ENCODE peak calls at places on chromosomes 5 and 9, in ten cellular contexts. One of them, this sample, is unnamed.
A peak's percentile ranks its signal among the peaks of the same experiment; 100 is the strongest.

GRCh38 chr9:131416509-131416908 is 22.6 kb downstream of the PRRC2B start:
- DNase-seq in neural progenitor cell: no peak
- DNase-seq in RWPE2: no peak
- DNase-seq in progenitor cell of endocrine pancreas: no peak
- DNase-seq in HepG2: no peak
- DNase-seq in cardiac fibroblast: no peak
- DNase-seq in GM12864: no peak
- DNase-seq in AG04449: no peak
- DNase-seq in sigmoid colon: no peak
- DNase-seq in endodermal cell: no peak
- DNase-seq in this sample: no peak

GRCh38 chr9:23821400-23822181 is 4.4 kb downstream of the ELAVL2 start:
- DNase-seq in HepG2: no peak
- DNase-seq in sigmoid colon: no peak
- DNase-seq in neural progenitor cell: peak; percentile 89
- DNase-seq in GM12864: no peak
- DNase-seq in cardiac fibroblast: no peak
- DNase-seq in progenitor cell of endocrine pancreas: peak; percentile 60
- DNase-seq in RWPE2: peak; percentile 70
- DNase-seq in AG04449: no peak
- DNase-seq in endodermal cell: peak; percentile 89
- DNase-seq in this sample: no peak

GRCh38 chr5:174106997-174107655 is 61.6 kb downstream of the NSG2 start:
- DNase-seq in cardiac fibroblast: no peak
- DNase-seq in endodermal cell: peak; percentile 59
- DNase-seq in sigmoid colon: no peak
- DNase-seq in RWPE2: no peak
- DNase-seq in GM12864: no peak
- DNase-seq in AG04449: no peak
- DNase-seq in HepG2: no peak
- DNase-seq in progenitor cell of endocrine pancreas: no peak
- DNase-seq in neural progenitor cell: peak; percentile 31
- DNase-seq in this sample: no peak

GRCh38 chr9:134699343-134699740 is 57.7 kb downstream of the COL5A1 start:
- DNase-seq in endodermal cell: no peak
- DNase-seq in GM12864: no peak
- DNase-seq in RWPE2: no peak
- DNase-seq in cardiac fibroblast: no peak
- DNase-seq in progenitor cell of endocrine pancreas: no peak
- DNase-seq in sigmoid colon: no peak
- DNase-seq in AG04449: no peak
- DNase-seq in neural progenitor cell: no peak
- DNase-seq in HepG2: no peak
- DNase-seq in this sample: no peak

GRCh38 chr9:92176068-92176799 is 61.0 kb upstream of the SPTLC1 start:
- DNase-seq in GM12864: no peak
- DNase-seq in cardiac fibroblast: peak; percentile 8
- DNase-seq in HepG2: no peak
- DNase-seq in RWPE2: no peak
- DNase-seq in sigmoid colon: no peak
- DNase-seq in neural progenitor cell: peak; percentile 27
- DNase-seq in AG04449: no peak
- DNase-seq in progenitor cell of endocrine pancreas: no peak
- DNase-seq in endodermal cell: peak; percentile 63
- DNase-seq in this sample: no peak

GRCh38 chr5:71811779-71812178 is 92.7 kb downstream of the CARTPT start:
- DNase-seq in cardiac fibroblast: no peak
- DNase-seq in endodermal cell: no peak
- DNase-seq in AG04449: no peak
- DNase-seq in sigmoid colon: no peak
- DNase-seq in GM12864: no peak
- DNase-seq in progenitor cell of endocrine pancreas: no peak
- DNase-seq in RWPE2: no peak
- DNase-seq in neural progenitor cell: no peak
- DNase-seq in HepG2: no peak
- DNase-seq in this sample: no peak

GRCh38 chr5:101782352-101783087 is 513.6 kb downstream of the SLCO4C1 start:
- DNase-seq in HepG2: no peak
- DNase-seq in AG04449: no peak
- DNase-seq in cardiac fibroblast: no peak
- DNase-seq in RWPE2: no peak
- DNase-seq in neural progenitor cell: peak; percentile 34
- DNase-seq in progenitor cell of endocrine pancreas: no peak
- DNase-seq in sigmoid colon: no peak
- DNase-seq in GM12864: no peak
- DNase-seq in endodermal cell: no peak
- DNase-seq in this sample: no peak

GRCh38 chr5:150410524-150411244 is 2.0 kb downstream of the CD74 start:
- DNase-seq in AG04449: no peak
- DNase-seq in RWPE2: no peak
- DNase-seq in sigmoid colon: peak; percentile 88
- DNase-seq in neural progenitor cell: peak; percentile 87
- DNase-seq in progenitor cell of endocrine pancreas: peak; percentile 29
- DNase-seq in endodermal cell: peak; percentile 81
- DNase-seq in GM12864: peak; percentile 64
- DNase-seq in cardiac fibroblast: peak; percentile 82
- DNase-seq in HepG2: peak; percentile 59
- DNase-seq in this sample: no peak

DNA sequence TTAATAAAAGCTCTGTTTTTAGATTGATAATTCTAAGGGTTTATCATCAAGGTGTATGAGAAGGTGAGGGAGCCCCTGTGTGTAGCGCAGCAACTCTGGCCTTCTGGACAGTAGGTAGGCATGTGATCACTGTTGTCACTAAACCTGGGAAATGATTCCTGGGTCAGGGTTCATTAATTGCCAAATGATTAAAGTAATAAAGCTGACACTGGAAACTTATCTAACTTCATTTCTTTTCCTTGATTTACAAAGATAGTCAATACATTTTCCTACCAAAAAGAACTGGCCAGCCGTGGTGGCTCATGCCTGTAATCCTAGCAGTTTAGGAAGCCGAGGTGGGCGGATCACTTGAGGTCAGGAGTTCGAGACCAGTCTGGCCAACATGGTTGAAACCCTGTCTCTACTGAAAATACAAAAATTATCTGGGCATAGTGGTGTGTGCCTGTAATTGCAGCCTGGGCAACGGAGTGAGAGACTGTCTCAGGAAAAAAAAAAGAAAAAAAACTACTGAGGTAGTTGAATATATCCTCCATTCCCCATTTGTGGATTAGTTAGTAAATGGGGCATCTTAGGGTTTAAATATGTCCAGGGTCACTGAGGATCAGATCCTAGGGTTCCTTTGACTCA is 2.4 kb downstream of the EHMT1 start:
- DNase-seq in GM12864: no peak
- DNase-seq in RWPE2: no peak
- DNase-seq in sigmoid colon: no peak
- DNase-seq in HepG2: no peak
- DNase-seq in endodermal cell: no peak
- DNase-seq in neural progenitor cell: no peak
- DNase-seq in progenitor cell of endocrine pancreas: no peak
- DNase-seq in cardiac fibroblast: peak; percentile 35
- DNase-seq in AG04449: no peak
- DNase-seq in this sample: no peak
- TF ChIP-seq CTCF in GM12864: peak; percentile 29
- TF ChIP-seq CTCF in RWPE2: no peak
- TF ChIP-seq CTCF in sigmoid colon: peak; percentile 17
- TF ChIP-seq CTCF in HepG2: no peak
- TF ChIP-seq CTCF in endodermal cell: peak; percentile 68
- TF ChIP-seq CTCF in neural progenitor cell: peak; percentile 34
- TF ChIP-seq CTCF in progenitor cell of endocrine pancreas: peak; percentile 51
- TF ChIP-seq CTCF in cardiac fibroblast: peak; percentile 31
- TF ChIP-seq CTCF in AG04449: no peak
- TF ChIP-seq CTCF in this sample: no peak

DNA sequence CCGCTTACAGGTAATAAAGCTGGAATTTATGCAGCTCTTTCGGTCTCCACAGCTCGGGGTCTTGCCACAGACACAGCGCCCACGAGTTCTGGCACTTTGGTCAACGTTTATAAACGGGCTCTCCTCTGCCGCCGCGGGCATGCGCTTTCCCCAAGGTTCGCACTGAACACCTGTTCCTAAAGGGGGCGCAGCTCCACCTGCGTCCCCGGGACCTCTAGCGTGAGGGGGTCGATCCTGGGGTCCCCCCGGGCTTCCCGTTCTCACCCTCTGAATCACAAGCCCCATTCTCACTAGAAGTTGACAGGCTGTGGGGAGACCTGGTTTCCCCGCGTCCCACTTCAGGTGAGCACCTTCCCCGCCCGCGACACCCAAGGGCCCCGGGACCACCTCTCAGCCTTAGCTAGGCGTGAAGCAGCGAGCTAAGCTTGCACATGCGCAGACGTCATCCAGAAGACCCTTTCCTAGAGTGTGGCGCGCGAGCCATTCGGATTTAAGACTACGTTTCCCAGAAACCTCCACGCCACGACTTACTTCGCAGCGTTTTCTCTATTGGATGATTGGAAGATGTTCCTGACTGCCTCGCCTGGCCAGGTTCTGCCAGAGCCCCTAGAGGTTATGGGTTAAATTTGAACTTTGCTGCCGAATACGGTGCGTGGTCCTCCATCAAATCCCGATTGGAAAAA is 21.3 kb upstream of the ZNF782 start:
- DNase-seq in cardiac fibroblast: peak; percentile 84
- DNase-seq in AG04449: no peak
- DNase-seq in neural progenitor cell: peak; percentile 98
- DNase-seq in endodermal cell: peak; percentile 97
- DNase-seq in GM12864: peak; percentile 74
- DNase-seq in RWPE2: peak; percentile 83
- DNase-seq in progenitor cell of endocrine pancreas: peak; percentile 77
- DNase-seq in sigmoid colon: no peak
- DNase-seq in HepG2: peak; percentile 96
- DNase-seq in this sample: peak; percentile 82
- TF ChIP-seq CTCF in cardiac fibroblast: peak; percentile 18
- TF ChIP-seq CTCF in AG04449: no peak
- TF ChIP-seq CTCF in neural progenitor cell: peak; percentile 66
- TF ChIP-seq CTCF in endodermal cell: peak; percentile 80
- TF ChIP-seq CTCF in GM12864: peak; percentile 37
- TF ChIP-seq CTCF in RWPE2: peak; percentile 58
- TF ChIP-seq CTCF in progenitor cell of endocrine pancreas: peak; percentile 69
- TF ChIP-seq CTCF in sigmoid colon: no peak
- TF ChIP-seq CTCF in HepG2: peak; percentile 80
- TF ChIP-seq CTCF in this sample: peak; percentile 34

DNA sequence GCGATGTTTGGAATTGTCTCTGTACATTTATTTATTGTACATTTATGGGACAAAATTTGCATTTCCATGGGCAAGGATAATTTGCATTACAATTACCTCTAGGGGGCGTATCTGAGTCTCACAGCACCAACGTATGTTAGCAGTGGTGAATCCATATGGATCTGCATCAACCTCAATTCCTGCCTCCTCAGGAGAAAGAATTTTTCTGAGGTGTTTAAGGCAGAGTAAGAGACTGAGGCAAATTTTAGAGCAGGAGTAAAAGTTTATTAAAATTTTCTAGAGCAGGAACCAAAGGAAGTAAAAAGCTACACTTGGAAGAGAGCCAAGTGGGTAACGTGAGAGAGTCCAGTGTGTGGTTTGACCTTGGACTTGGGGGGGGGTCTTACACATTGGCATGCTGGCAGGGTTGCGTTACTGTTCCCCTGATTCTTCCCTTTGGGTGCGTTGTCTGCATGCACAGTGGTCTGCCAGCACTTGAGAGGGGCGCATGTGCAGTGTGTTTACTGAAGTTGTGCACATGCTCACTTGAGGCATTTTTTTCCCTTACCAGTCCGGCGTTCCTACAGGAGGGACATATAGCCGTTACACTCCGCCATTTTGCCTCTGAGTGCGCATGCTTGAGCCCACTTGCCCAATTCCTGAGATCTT is 21.0 kb upstream of the RAB14 start:
- DNase-seq in HepG2: peak; percentile 49
- DNase-seq in progenitor cell of endocrine pancreas: no peak
- DNase-seq in AG04449: no peak
- DNase-seq in RWPE2: no peak
- DNase-seq in endodermal cell: no peak
- DNase-seq in cardiac fibroblast: peak; percentile 75
- DNase-seq in neural progenitor cell: peak; percentile 58
- DNase-seq in GM12864: no peak
- DNase-seq in sigmoid colon: no peak
- DNase-seq in this sample: no peak
- TF ChIP-seq CTCF in HepG2: peak; percentile 66
- TF ChIP-seq CTCF in progenitor cell of endocrine pancreas: peak; percentile 63
- TF ChIP-seq CTCF in AG04449: peak; percentile 58
- TF ChIP-seq CTCF in RWPE2: peak; percentile 89
- TF ChIP-seq CTCF in endodermal cell: peak; percentile 85
- TF ChIP-seq CTCF in cardiac fibroblast: peak; percentile 78
- TF ChIP-seq CTCF in neural progenitor cell: peak; percentile 89
- TF ChIP-seq CTCF in GM12864: peak; percentile 42
- TF ChIP-seq CTCF in sigmoid colon: peak; percentile 79
- TF ChIP-seq CTCF in this sample: peak; percentile 42

GRCh38 chr9:34374339-34374738 is 2.4 kb downstream of the MYORG start:
- DNase-seq in AG04449: no peak
- DNase-seq in endodermal cell: no peak
- DNase-seq in progenitor cell of endocrine pancreas: no peak
- DNase-seq in RWPE2: no peak
- DNase-seq in HepG2: no peak
- DNase-seq in neural progenitor cell: no peak
- DNase-seq in GM12864: no peak
- DNase-seq in sigmoid colon: no peak
- DNase-seq in cardiac fibroblast: no peak
- DNase-seq in this sample: no peak

GRCh38 chr9:34377402-34377741 is 674 bp upstream of the MYORG start:
- DNase-seq in RWPE2: no peak
- DNase-seq in endodermal cell: no peak
- DNase-seq in GM12864: no peak
- DNase-seq in neural progenitor cell: peak; percentile 47
- DNase-seq in sigmoid colon: no peak
- DNase-seq in cardiac fibroblast: no peak
- DNase-seq in progenitor cell of endocrine pancreas: peak; percentile 34
- DNase-seq in AG04449: no peak
- DNase-seq in HepG2: no peak
- DNase-seq in this sample: no peak

GRCh38 chr9:34374905-34375552 is 1.7 kb downstream of the MYORG start:
- DNase-seq in GM12864: no peak
- DNase-seq in HepG2: peak; percentile 94
- DNase-seq in endodermal cell: peak; percentile 89
- DNase-seq in neural progenitor cell: peak; percentile 11
- DNase-seq in sigmoid colon: no peak
- DNase-seq in cardiac fibroblast: no peak
- DNase-seq in AG04449: no peak
- DNase-seq in progenitor cell of endocrine pancreas: no peak
- DNase-seq in RWPE2: no peak
- DNase-seq in this sample: peak; percentile 25

GRCh38 chr9:34376596-34377401 is at the start of gene MYORG:
- DNase-seq in cardiac fibroblast: peak; percentile 87
- DNase-seq in endodermal cell: peak; percentile 100
- DNase-seq in neural progenitor cell: peak; percentile 93
- DNase-seq in progenitor cell of endocrine pancreas: peak; percentile 87
- DNase-seq in AG04449: no peak
- DNase-seq in HepG2: peak; percentile 95
- DNase-seq in GM12864: peak; percentile 85
- DNase-seq in sigmoid colon: peak; percentile 96
- DNase-seq in RWPE2: peak; percentile 98
- DNase-seq in this sample: peak; percentile 99

DNA sequence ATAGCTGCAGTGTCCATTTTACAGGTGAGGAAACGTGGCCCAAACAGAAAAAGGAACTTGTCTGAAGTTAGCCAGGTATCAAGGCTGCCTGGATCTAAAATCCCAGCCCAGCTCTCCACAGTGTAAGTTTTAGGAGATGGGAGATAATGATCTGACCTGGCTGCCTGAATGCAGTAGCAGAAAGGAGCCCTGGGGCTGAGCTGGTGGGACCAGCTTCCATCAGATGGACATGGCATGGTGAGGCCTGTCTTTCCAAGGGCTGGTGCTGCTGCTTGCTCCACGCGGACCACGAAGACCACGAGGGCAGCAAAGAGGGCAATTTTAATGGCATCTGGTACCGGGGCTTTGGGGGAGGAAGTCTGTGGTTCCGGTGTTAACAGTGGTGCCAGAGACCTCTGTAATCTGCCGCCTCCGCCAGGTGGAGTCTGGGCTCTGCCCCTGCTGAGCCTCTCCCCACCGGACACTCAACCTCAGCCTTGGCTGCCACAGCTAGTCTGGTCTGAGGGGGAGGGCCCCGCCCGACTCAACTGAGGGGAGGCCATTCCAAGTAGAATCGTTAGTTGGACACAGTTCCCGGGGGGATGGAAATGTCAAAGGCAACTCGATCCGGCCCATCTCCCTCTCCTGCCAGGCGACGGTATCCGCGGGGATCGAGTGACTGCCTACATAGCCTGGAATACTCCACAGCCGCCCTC is 650 bp downstream of the MYORG start:
- DNase-seq in GM12864: no peak
- DNase-seq in cardiac fibroblast: no peak
- DNase-seq in progenitor cell of endocrine pancreas: no peak
- DNase-seq in HepG2: peak; percentile 69
- DNase-seq in endodermal cell: peak; percentile 90
- DNase-seq in AG04449: no peak
- DNase-seq in neural progenitor cell: peak; percentile 45
- DNase-seq in sigmoid colon: peak; percentile 80
- DNase-seq in RWPE2: no peak
- DNase-seq in this sample: peak; percentile 73
- TF ChIP-seq CTCF in GM12864: peak; percentile 31
- TF ChIP-seq CTCF in cardiac fibroblast: no peak
- TF ChIP-seq CTCF in progenitor cell of endocrine pancreas: peak; percentile 38
- TF ChIP-seq CTCF in HepG2: peak; percentile 69
- TF ChIP-seq CTCF in endodermal cell: peak; percentile 66
- TF ChIP-seq CTCF in AG04449: no peak
- TF ChIP-seq CTCF in neural progenitor cell: peak; percentile 26
- TF ChIP-seq CTCF in sigmoid colon: no peak
- TF ChIP-seq CTCF in RWPE2: peak; percentile 52
- TF ChIP-seq CTCF in this sample: peak; percentile 30